ENCODE peak calls at places on chromosomes 5 and 9, in nine cellular contexts. One of them, this sample, is unnamed.
A peak's percentile ranks its signal among the peaks of the same experiment; 100 is the strongest.

GRCh38 chr5:143126121-143127019 is 277.1 kb downstream of the NR3C1 start:
- DNase-seq in esophagus muscularis mucosa: no peak
- DNase-seq in naive thymus-derived CD4-positive, alpha-beta T cell: no peak
- DNase-seq in uterus: no peak
- DNase-seq in keratinocyte: no peak
- DNase-seq in AG04450: no peak
- DNase-seq in ovary: no peak
- DNase-seq in heart left ventricle: no peak
- DNase-seq in CD8-positive, alpha-beta T cell: no peak
- DNase-seq in this sample: no peak

GRCh38 chr5:35309365-35310130 is 79.3 kb upstream of the PRLR start:
- DNase-seq in naive thymus-derived CD4-positive, alpha-beta T cell: no peak
- DNase-seq in heart left ventricle: no peak
- DNase-seq in esophagus muscularis mucosa: no peak
- DNase-seq in CD8-positive, alpha-beta T cell: no peak
- DNase-seq in keratinocyte: no peak
- DNase-seq in uterus: no peak
- DNase-seq in ovary: no peak
- DNase-seq in AG04450: no peak
- DNase-seq in this sample: no peak

GRCh38 chr5:15014809-15015208 is 143.2 kb upstream of the ANKH start:
- DNase-seq in CD8-positive, alpha-beta T cell: no peak
- DNase-seq in naive thymus-derived CD4-positive, alpha-beta T cell: no peak
- DNase-seq in ovary: no peak
- DNase-seq in heart left ventricle: no peak
- DNase-seq in esophagus muscularis mucosa: no peak
- DNase-seq in uterus: no peak
- DNase-seq in AG04450: no peak
- DNase-seq in keratinocyte: no peak
- DNase-seq in this sample: no peak

GRCh38 chr9:69454327-69454726 is 129.3 kb downstream of the ENTREP1 start:
- DNase-seq in esophagus muscularis mucosa: no peak
- DNase-seq in keratinocyte: no peak
- DNase-seq in heart left ventricle: no peak
- DNase-seq in ovary: no peak
- DNase-seq in naive thymus-derived CD4-positive, alpha-beta T cell: no peak
- DNase-seq in AG04450: no peak
- DNase-seq in uterus: no peak
- DNase-seq in CD8-positive, alpha-beta T cell: no peak
- DNase-seq in this sample: no peak

GRCh38 chr5:55231476-55232193 is 1.8 kb downstream of the CCNO start:
- DNase-seq in keratinocyte: no peak
- DNase-seq in heart left ventricle: no peak
- DNase-seq in esophagus muscularis mucosa: peak; percentile 91
- DNase-seq in uterus: no peak
- DNase-seq in CD8-positive, alpha-beta T cell: no peak
- DNase-seq in AG04450: no peak
- DNase-seq in ovary: peak; percentile 18
- DNase-seq in naive thymus-derived CD4-positive, alpha-beta T cell: no peak
- DNase-seq in this sample: no peak

GRCh38 chr5:103410174-103410573 is 151.6 kb downstream of the MACIR start:
- DNase-seq in keratinocyte: no peak
- DNase-seq in uterus: no peak
- DNase-seq in ovary: no peak
- DNase-seq in heart left ventricle: no peak
- DNase-seq in CD8-positive, alpha-beta T cell: no peak
- DNase-seq in AG04450: no peak
- DNase-seq in naive thymus-derived CD4-positive, alpha-beta T cell: no peak
- DNase-seq in esophagus muscularis mucosa: no peak
- DNase-seq in this sample: no peak

GRCh38 chr9:94743035-94743954 is 16.8 kb downstream of the AOPEP start:
- DNase-seq in CD8-positive, alpha-beta T cell: no peak
- DNase-seq in naive thymus-derived CD4-positive, alpha-beta T cell: no peak
- DNase-seq in ovary: no peak
- DNase-seq in uterus: no peak
- DNase-seq in keratinocyte: no peak
- DNase-seq in AG04450: no peak
- DNase-seq in esophagus muscularis mucosa: no peak
- DNase-seq in heart left ventricle: no peak
- DNase-seq in this sample: no peak

GRCh38 chr9:78565481-78565880 is 268.6 kb downstream of the PSAT1 start:
- DNase-seq in CD8-positive, alpha-beta T cell: no peak
- DNase-seq in AG04450: no peak
- DNase-seq in esophagus muscularis mucosa: peak; percentile 60
- DNase-seq in ovary: no peak
- DNase-seq in naive thymus-derived CD4-positive, alpha-beta T cell: no peak
- DNase-seq in heart left ventricle: no peak
- DNase-seq in uterus: no peak
- DNase-seq in keratinocyte: no peak
- DNase-seq in this sample: no peak

GRCh38 chr5:169873642-169874041 is 106.7 kb downstream of the INSYN2B start:
- DNase-seq in heart left ventricle: peak; percentile 24
- DNase-seq in keratinocyte: no peak
- DNase-seq in naive thymus-derived CD4-positive, alpha-beta T cell: no peak
- DNase-seq in esophagus muscularis mucosa: no peak
- DNase-seq in AG04450: no peak
- DNase-seq in uterus: peak; percentile 55
- DNase-seq in ovary: peak; percentile 26
- DNase-seq in CD8-positive, alpha-beta T cell: no peak
- DNase-seq in this sample: no peak

GRCh38 chr5:132388244-132389050 is 18.9 kb downstream of the SLC22A5 start:
- DNase-seq in keratinocyte: no peak
- DNase-seq in uterus: peak; percentile 60
- DNase-seq in AG04450: no peak
- DNase-seq in naive thymus-derived CD4-positive, alpha-beta T cell: no peak
- DNase-seq in ovary: peak; percentile 75
- DNase-seq in CD8-positive, alpha-beta T cell: no peak
- DNase-seq in heart left ventricle: peak; percentile 55
- DNase-seq in esophagus muscularis mucosa: peak; percentile 57
- DNase-seq in this sample: no peak

GRCh38 chr9:95004452-95005275 is 278.2 kb downstream of the AOPEP start:
- DNase-seq in AG04450: no peak
- DNase-seq in ovary: peak; percentile 62
- DNase-seq in CD8-positive, alpha-beta T cell: no peak
- DNase-seq in esophagus muscularis mucosa: no peak
- DNase-seq in uterus: peak; percentile 54
- DNase-seq in heart left ventricle: peak; percentile 73
- DNase-seq in naive thymus-derived CD4-positive, alpha-beta T cell: peak; percentile 19
- DNase-seq in keratinocyte: no peak
- DNase-seq in this sample: no peak

GRCh38 chr9:131735238-131736181 is 4.4 kb downstream of the RAPGEF1 start:
- DNase-seq in esophagus muscularis mucosa: no peak
- DNase-seq in heart left ventricle: no peak
- DNase-seq in ovary: no peak
- DNase-seq in naive thymus-derived CD4-positive, alpha-beta T cell: no peak
- DNase-seq in uterus: no peak
- DNase-seq in CD8-positive, alpha-beta T cell: no peak
- DNase-seq in AG04450: no peak
- DNase-seq in keratinocyte: no peak
- DNase-seq in this sample: no peak

GRCh38 chr5:180046656-180047055 is 24.9 kb downstream of the RNF130 start:
- DNase-seq in heart left ventricle: no peak
- DNase-seq in naive thymus-derived CD4-positive, alpha-beta T cell: no peak
- DNase-seq in AG04450: no peak
- DNase-seq in keratinocyte: no peak
- DNase-seq in CD8-positive, alpha-beta T cell: no peak
- DNase-seq in esophagus muscularis mucosa: no peak
- DNase-seq in uterus: no peak
- DNase-seq in ovary: no peak
- DNase-seq in this sample: no peak
- H3K27ac ChIP-seq in heart left ventricle: no peak overlapping the region
- H3K27ac ChIP-seq in naive thymus-derived CD4-positive, alpha-beta T cell: no peak overlapping the region
- H3K27ac ChIP-seq in AG04450: no peak overlapping the region
- H3K27ac ChIP-seq in keratinocyte: no peak overlapping the region
- H3K27ac ChIP-seq in CD8-positive, alpha-beta T cell: no peak overlapping the region
- H3K27ac ChIP-seq in esophagus muscularis mucosa: no peak overlapping the region
- H3K27ac ChIP-seq in uterus: no peak overlapping the region
- H3K27ac ChIP-seq in ovary: no peak overlapping the region
- H3K27ac ChIP-seq in this sample: no peak overlapping the region

GRCh38 chr9:92749071-92749933 is 15.3 kb downstream of the BICD2 start:
- DNase-seq in AG04450: no peak
- DNase-seq in naive thymus-derived CD4-positive, alpha-beta T cell: no peak
- DNase-seq in heart left ventricle: no peak
- DNase-seq in uterus: no peak
- DNase-seq in keratinocyte: no peak
- DNase-seq in ovary: no peak
- DNase-seq in esophagus muscularis mucosa: no peak
- DNase-seq in CD8-positive, alpha-beta T cell: no peak
- DNase-seq in this sample: no peak

GRCh38 chr9:92752812-92753404 is 11.7 kb downstream of the BICD2 start:
- DNase-seq in naive thymus-derived CD4-positive, alpha-beta T cell: no peak
- DNase-seq in heart left ventricle: no peak
- DNase-seq in CD8-positive, alpha-beta T cell: no peak
- DNase-seq in esophagus muscularis mucosa: no peak
- DNase-seq in keratinocyte: no peak
- DNase-seq in ovary: no peak
- DNase-seq in AG04450: no peak
- DNase-seq in uterus: no peak
- DNase-seq in this sample: no peak

GRCh38 chr9:92747459-92748232 is 17.0 kb downstream of the BICD2 start:
- DNase-seq in CD8-positive, alpha-beta T cell: no peak
- DNase-seq in keratinocyte: no peak
- DNase-seq in naive thymus-derived CD4-positive, alpha-beta T cell: no peak
- DNase-seq in AG04450: no peak
- DNase-seq in esophagus muscularis mucosa: no peak
- DNase-seq in heart left ventricle: no peak
- DNase-seq in uterus: no peak
- DNase-seq in ovary: no peak
- DNase-seq in this sample: no peak

GRCh38 chr9:92748233-92748497 is 16.5 kb downstream of the BICD2 start:
- DNase-seq in AG04450: no peak
- DNase-seq in naive thymus-derived CD4-positive, alpha-beta T cell: no peak
- DNase-seq in heart left ventricle: no peak
- DNase-seq in CD8-positive, alpha-beta T cell: no peak
- DNase-seq in uterus: no peak
- DNase-seq in ovary: no peak
- DNase-seq in keratinocyte: no peak
- DNase-seq in esophagus muscularis mucosa: no peak
- DNase-seq in this sample: no peak

DNA sequence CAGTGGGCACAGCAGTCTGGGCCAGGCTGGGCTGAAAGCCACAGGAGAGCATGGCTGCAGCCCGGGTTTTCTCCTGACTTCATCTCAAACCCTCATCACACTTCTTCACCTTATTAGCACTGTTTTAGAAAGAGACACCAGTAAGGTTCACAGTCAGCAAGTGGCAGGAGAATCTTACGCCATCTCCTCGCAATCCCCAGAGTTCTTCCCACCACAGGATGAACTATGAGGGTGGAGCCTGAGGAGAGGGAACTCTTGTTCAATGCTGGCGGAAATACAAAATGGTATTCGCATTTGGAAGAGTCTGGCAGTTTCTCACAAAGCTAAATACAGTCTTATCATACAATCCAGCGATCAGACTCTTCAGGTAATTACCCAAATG is 14.7 kb downstream of the BICD2 start:
- DNase-seq in ovary: no peak
- DNase-seq in naive thymus-derived CD4-positive, alpha-beta T cell: no peak
- DNase-seq in heart left ventricle: no peak
- DNase-seq in uterus: no peak
- DNase-seq in esophagus muscularis mucosa: no peak
- DNase-seq in CD8-positive, alpha-beta T cell: no peak
- DNase-seq in AG04450: no peak
- DNase-seq in keratinocyte: no peak
- DNase-seq in this sample: no peak
- H3K27ac ChIP-seq in ovary: no peak overlapping the region
- H3K27ac ChIP-seq in naive thymus-derived CD4-positive, alpha-beta T cell: no peak overlapping the region
- H3K27ac ChIP-seq in heart left ventricle: peak overlapping the region; percentile 6
- H3K27ac ChIP-seq in uterus: no peak overlapping the region
- H3K27ac ChIP-seq in esophagus muscularis mucosa: no peak overlapping the region
- H3K27ac ChIP-seq in CD8-positive, alpha-beta T cell: no peak overlapping the region
- H3K27ac ChIP-seq in AG04450: no peak overlapping the region
- H3K27ac ChIP-seq in keratinocyte: peak overlapping the region; percentile 54
- H3K27ac ChIP-seq in this sample: no peak overlapping the region

DNA sequence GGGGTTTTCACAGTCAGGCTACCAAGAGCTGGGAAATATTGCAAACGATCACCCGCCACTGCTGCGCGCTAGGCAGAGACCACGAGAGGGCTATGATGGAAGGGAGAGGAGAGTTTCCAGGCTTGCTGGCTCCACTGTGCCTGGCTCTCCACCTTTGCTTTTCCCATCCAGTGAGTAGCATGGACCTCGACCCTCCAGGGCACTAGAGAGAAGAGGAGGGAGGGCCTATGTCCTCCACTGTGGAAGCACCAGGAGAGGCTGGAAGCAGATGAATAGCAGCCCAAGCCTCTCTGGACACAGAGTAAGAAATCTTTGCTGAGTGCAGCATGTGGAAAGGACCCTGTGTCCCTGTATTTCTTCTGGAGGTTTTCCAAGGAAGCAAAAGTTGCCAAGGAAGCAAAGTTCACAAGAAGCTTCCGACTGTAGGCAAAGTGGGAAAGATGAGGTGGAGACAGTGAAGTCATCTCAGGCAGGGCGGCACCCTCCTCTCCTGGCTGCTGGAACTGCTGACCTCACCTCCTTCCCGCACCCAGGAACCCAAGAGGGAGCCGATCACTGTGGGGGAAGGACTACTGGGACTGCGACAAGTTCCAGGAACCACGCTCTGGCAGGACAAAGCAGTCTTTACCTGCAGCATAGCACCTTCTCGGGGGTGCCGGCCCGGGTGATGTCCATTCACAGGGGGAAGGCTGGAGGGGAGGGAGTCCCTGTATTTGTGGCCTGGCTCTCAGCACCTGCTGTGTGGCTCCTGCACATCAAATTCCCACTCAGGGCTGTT is 79.6 kb downstream of the CSNK1A1 start:
- DNase-seq in esophagus muscularis mucosa: no peak
- DNase-seq in naive thymus-derived CD4-positive, alpha-beta T cell: no peak
- DNase-seq in heart left ventricle: no peak
- DNase-seq in keratinocyte: peak; percentile 45
- DNase-seq in CD8-positive, alpha-beta T cell: no peak
- DNase-seq in AG04450: no peak
- DNase-seq in ovary: no peak
- DNase-seq in uterus: peak; percentile 18
- DNase-seq in this sample: no peak
- H3K27ac ChIP-seq in esophagus muscularis mucosa: peak overlapping the region; percentile 69
- H3K27ac ChIP-seq in naive thymus-derived CD4-positive, alpha-beta T cell: no peak overlapping the region
- H3K27ac ChIP-seq in heart left ventricle: no peak overlapping the region
- H3K27ac ChIP-seq in keratinocyte: peak overlapping the region; percentile 37
- H3K27ac ChIP-seq in CD8-positive, alpha-beta T cell: no peak overlapping the region
- H3K27ac ChIP-seq in AG04450: no peak overlapping the region
- H3K27ac ChIP-seq in ovary: no peak overlapping the region
- H3K27ac ChIP-seq in uterus: no peak overlapping the region
- H3K27ac ChIP-seq in this sample: no peak overlapping the region

DNA sequence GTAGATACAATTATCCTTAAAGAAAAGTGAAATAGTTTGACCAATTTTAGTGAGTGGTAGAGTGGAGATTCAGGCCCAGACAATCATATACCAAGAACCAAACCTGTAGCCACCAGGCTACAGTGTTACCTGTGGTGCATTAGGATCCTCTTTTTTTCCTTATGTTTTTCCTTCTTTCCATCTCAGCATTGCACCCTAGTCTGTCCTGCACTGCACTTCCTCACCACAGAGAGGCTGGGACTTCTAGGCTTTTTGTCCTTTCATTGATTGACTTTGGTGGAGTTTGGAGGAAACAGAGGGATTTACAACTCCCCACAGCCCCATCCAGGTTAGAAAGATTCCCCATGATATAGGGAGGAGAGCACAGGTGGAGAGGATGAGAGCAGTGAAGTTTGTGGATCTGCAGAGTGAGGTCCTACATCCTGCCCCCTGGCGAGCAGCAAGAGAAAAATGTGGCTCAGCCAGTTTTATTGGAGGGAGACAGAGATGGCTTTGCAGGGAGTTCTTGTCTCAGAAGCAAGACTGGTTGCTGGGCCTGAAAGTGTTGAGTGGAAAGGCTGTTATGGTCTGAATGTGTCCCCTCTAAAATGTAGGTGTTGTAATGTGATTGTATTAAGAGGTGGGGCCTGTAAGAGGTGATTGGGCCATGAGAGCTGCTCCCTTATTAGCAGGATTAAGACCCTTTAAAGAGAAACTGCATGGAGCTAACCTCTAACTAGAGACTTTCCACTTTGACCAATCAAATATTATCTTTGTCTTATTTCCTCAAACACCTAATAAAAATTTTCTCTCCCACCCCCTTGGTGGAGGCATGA is 36.2 kb downstream of the KIF4B start:
- DNase-seq in AG04450: no peak
- DNase-seq in esophagus muscularis mucosa: no peak
- DNase-seq in keratinocyte: no peak
- DNase-seq in naive thymus-derived CD4-positive, alpha-beta T cell: no peak
- DNase-seq in CD8-positive, alpha-beta T cell: no peak
- DNase-seq in uterus: no peak
- DNase-seq in ovary: no peak
- DNase-seq in heart left ventricle: no peak
- DNase-seq in this sample: no peak
- H3K27ac ChIP-seq in AG04450: no peak overlapping the region
- H3K27ac ChIP-seq in esophagus muscularis mucosa: no peak overlapping the region
- H3K27ac ChIP-seq in keratinocyte: no peak overlapping the region
- H3K27ac ChIP-seq in naive thymus-derived CD4-positive, alpha-beta T cell: no peak overlapping the region
- H3K27ac ChIP-seq in CD8-positive, alpha-beta T cell: no peak overlapping the region
- H3K27ac ChIP-seq in uterus: no peak overlapping the region
- H3K27ac ChIP-seq in ovary: no peak overlapping the region
- H3K27ac ChIP-seq in heart left ventricle: no peak overlapping the region
- H3K27ac ChIP-seq in this sample: no peak overlapping the region

This sample was measured in epithelial cell of prostate.